ENCODE peak calls at places on chromosomes 13 and 19, in seven cellular contexts. Y is vagina; E is AG10803; B is psoas muscle; H is thoracic aorta; U is CD8-positive, alpha-beta T cell; G is endodermal cell. O is an unnamed sample.
A peak's percentile ranks its signal among the peaks of the same experiment; 100 is the strongest.

GRCh38 chr13:112887151-112887550 is 81.9 kb upstream of the MCF2L start:
- DNase-seq in Y (no peak), E (no peak), B (peak; percentile 8), H (no peak), U (no peak), G (no peak), O (no peak)

GRCh38 chr19:21566073-21566472 is 60.7 kb downstream of the ZNF429 start:
- DNase-seq in Y (no peak), E (no peak), B (no peak), H (no peak), U (no peak), G (no peak), O (no peak)

GRCh38 chr13:41595298-41595697 is 137.9 kb downstream of the RGCC start:
- DNase-seq in Y (no peak), E (no peak), B (no peak), H (no peak), U (no peak), G (no peak), O (no peak)

GRCh38 chr13:40611635-40612422 is 54.6 kb downstream of the FOXO1 start:
- DNase-seq in Y (no peak), E (no peak), B (no peak), H (no peak), U (no peak), G (peak; percentile 60), O (no peak)

GRCh38 chr19:17943284-17944221 is 10.7 kb downstream of the CCDC124 start:
- DNase-seq in Y (no peak), E (no peak), B (no peak), H (no peak), U (no peak), G (peak; percentile 92), O (no peak)

GRCh38 chr13:107185889-107186288 is 618.0 kb upstream of the ARGLU1 start:
- DNase-seq in Y (no peak), E (peak; percentile 1), B (no peak), H (no peak), U (no peak), G (no peak), O (peak; percentile 26)

GRCh38 chr19:2266183-2266993 is 10.2 kb upstream of the JSRP1 start:
- DNase-seq in Y (no peak), E (peak; percentile 75), B (peak; percentile 89), H (peak; percentile 60), U (no peak), G (no peak), O (peak; percentile 82)

GRCh38 chr13:47299316-47299715 is 402.5 kb upstream of the HTR2A start:
- DNase-seq in Y (no peak), E (peak; percentile 5), B (no peak), H (no peak), U (no peak), G (no peak), O (peak; percentile 36)

GRCh38 chr19:39969681-39970423 is 1.1 kb upstream of the PSMC4 start:
- DNase-seq in Y (no peak), E (no peak), B (no peak), H (no peak), U (peak; percentile 53), G (no peak), O (no peak)

GRCh38 chr19:51698296-51698695 is 5.2 kb downstream of the SPACA6 start:
- DNase-seq in Y (peak; percentile 79), E (peak; percentile 26), B (no peak), H (no peak), U (no peak), G (no peak), O (peak; percentile 81)

GRCh38 chr19:18340990-18341868 is 831 bp downstream of the PGPEP1 start:
- DNase-seq in Y (no peak), E (peak; percentile 52), B (peak; percentile 84), H (no peak), U (peak; percentile 75), G (peak; percentile 75), O (peak; percentile 35)

GRCh38 chr13:79185580-79185979 is 220.5 kb downstream of the RBM26 start:
- DNase-seq in Y (no peak), E (no peak), B (no peak), H (no peak), U (no peak), G (no peak), O (no peak)

GRCh38 chr13:94309997-94310842 is 169.3 kb downstream of the DCT start:
- DNase-seq in Y (no peak), E (peak; percentile 88), B (no peak), H (no peak), U (no peak), G (no peak), O (peak; percentile 94)

GRCh38 chr13:59178344-59178743 is 985.4 kb downstream of the DIAPH3 start:
- DNase-seq in Y (no peak), E (no peak), B (no peak), H (no peak), U (no peak), G (peak; percentile 51), O (peak; percentile 1)
- TF ChIP-seq CTCF in Y (no peak), E (peak; percentile 10), B (no peak), H (no peak), U (no peak), G (peak; percentile 74), O (peak; percentile 24)

GRCh38 chr13:33542309-33543088 is 256.9 kb upstream of the STARD13 start:
- DNase-seq in Y (peak; percentile 100), E (peak; percentile 99), B (peak; percentile 99), H (peak; percentile 92), U (peak; percentile 99), G (peak; percentile 99), O (peak; percentile 100)
- TF ChIP-seq CTCF in Y (peak; percentile 60), E (peak; percentile 71), B (peak; percentile 82), H (peak; percentile 72), U (peak; percentile 77), G (peak; percentile 86), O (peak; percentile 57)

GRCh38 chr13:97028441-97029299 is 34.4 kb upstream of the OXGR1 start:
- DNase-seq in Y (no peak), E (peak; percentile 41), B (peak; percentile 53), H (no peak), U (peak; percentile 51), G (peak; percentile 80), O (peak; percentile 67)

GRCh38 chr13:97026759-97027555 is 32.7 kb upstream of the OXGR1 start:
- DNase-seq in Y (no peak), E (no peak), B (no peak), H (no peak), U (no peak), G (no peak), O (peak; percentile 28)

GRCh38 chr13:97030705-97031452 is 36.6 kb upstream of the OXGR1 start:
- DNase-seq in Y (no peak), E (peak; percentile 54), B (no peak), H (no peak), U (no peak), G (no peak), O (peak; percentile 77)
- TF ChIP-seq CTCF in Y (no peak), E (peak; percentile 44), B (no peak), H (no peak), U (no peak), G (peak; percentile 65), O (peak; percentile 50)

DNA sequence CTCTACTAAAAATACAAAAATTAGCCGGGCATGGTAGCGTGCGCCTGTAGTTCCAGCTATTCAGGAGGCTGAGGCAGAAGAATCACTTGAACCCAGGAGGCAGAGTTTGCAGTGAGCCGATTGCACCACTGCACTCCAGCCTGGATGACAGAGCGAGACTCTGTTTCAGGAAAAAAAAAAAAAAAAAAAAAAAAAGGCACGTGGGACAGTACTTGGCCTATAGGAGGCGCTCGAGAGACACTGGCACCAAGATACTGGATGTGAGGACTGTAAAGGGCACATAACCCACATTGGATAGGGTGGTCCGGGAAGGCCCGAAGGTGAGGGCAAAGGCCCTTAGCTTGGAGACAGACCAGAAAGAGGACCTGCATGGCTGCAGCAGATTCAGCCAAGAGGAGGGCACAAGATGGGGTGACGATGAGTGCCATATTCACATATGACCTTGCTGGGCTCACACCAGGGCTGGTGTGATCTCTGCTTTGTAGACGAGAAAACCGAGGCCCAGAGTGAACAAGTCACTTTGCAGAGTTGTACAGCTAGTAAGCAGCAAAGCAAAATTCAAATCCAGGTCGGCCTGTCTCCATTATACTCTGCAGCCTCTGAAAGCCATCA is 89.4 kb downstream of the DPF1 start:
- DNase-seq in Y (no peak), E (peak; percentile 30), B (no peak), H (no peak), U (no peak), G (peak; percentile 83), O (peak; percentile 59)
- TF ChIP-seq CTCF in Y (no peak), E (peak; percentile 66), B (peak; percentile 44), H (peak; percentile 17), U (peak; percentile 45), G (peak; percentile 79), O (peak; percentile 68)

GRCh38 chr19:58228584-58229254 is at the start of gene ZNF544:
- DNase-seq in Y (no peak), E (peak; percentile 70), B (peak; percentile 65), H (peak; percentile 7), U (peak; percentile 78), G (peak; percentile 95), O (peak; percentile 67)
- TF ChIP-seq CTCF in Y (no peak), E (peak; percentile 28), B (no peak), H (no peak), U (no peak), G (no peak), O (no peak)

GRCh38 chr13:96000069-96000468 is 53.1 kb downstream of the UGGT2 start:
- DNase-seq in Y (no peak), E (no peak), B (no peak), H (no peak), U (no peak), G (no peak), O (no peak)

GRCh38 chr13:96003304-96003703 is 49.9 kb downstream of the UGGT2 start:
- DNase-seq in Y (no peak), E (no peak), B (no peak), H (no peak), U (no peak), G (peak; percentile 39), O (peak; percentile 25)
- TF ChIP-seq CTCF in Y (no peak), E (no peak), B (no peak), H (no peak), U (no peak), G (peak; percentile 67), O (peak; percentile 18)

O was measured in fibroblast of mammary gland.